ENCODE peak calls at places on chromosomes 12 and 14, in ten cellular contexts. Y is HCT116, O is body of pancreas, N is stomach, B is heart left ventricle, Z is NB4, U is ovary, Q is adrenal gland, L is A549, X is uterus. M is an unnamed sample.

GRCh38 chr12:110641512-110641911 is 27.6 kb downstream of the TCTN1 start:
- DNase-seq in Y (no peak), O (no peak), N (no peak), B (peak; percentile 67), Z (peak; percentile 91), U (peak; percentile 28), Q (no peak), L (no peak), X (peak; percentile 47), M (no peak)

GRCh38 chr12:68538722-68539614 is 71.7 kb upstream of the RAP1B start:
- DNase-seq in Y (no peak), O (peak; percentile 21), N (peak; percentile 33), B (peak; percentile 76), Z (peak; percentile 92), U (peak; percentile 51), Q (peak; percentile 51), L (no peak), X (peak; percentile 68), M (no peak)

GRCh38 chr12:93601591-93601990 is 29.1 kb downstream of the SOCS2 start:
- DNase-seq in Y (no peak), O (no peak), N (no peak), B (no peak), Z (no peak), U (no peak), Q (no peak), L (no peak), X (no peak), M (no peak)

GRCh38 chr12:19970826-19971225 is 397.5 kb upstream of the PDE3A start:
- DNase-seq in Y (no peak), O (no peak), N (no peak), B (no peak), Z (no peak), U (no peak), Q (no peak), L (no peak), X (no peak), M (no peak)

GRCh38 chr14:89202413-89202812 is 214.6 kb downstream of the FOXN3 start:
- DNase-seq in Y (no peak), O (no peak), N (no peak), B (no peak), Z (peak; percentile 28), U (no peak), Q (no peak), L (no peak), X (no peak), M (no peak)

GRCh38 chr14:80988742-80989429 is 33.5 kb downstream of the TSHR start:
- DNase-seq in Y (no peak), O (no peak), N (no peak), B (no peak), Z (peak; percentile 51), U (no peak), Q (no peak), L (no peak), X (no peak), M (no peak)

GRCh38 chr14:23005451-23005850 is 4.5 kb downstream of the C14orf93 start:
- DNase-seq in Y (no peak), O (no peak), N (no peak), B (no peak), Z (no peak), U (no peak), Q (no peak), L (no peak), X (no peak), M (no peak)

GRCh38 chr12:21614510-21614909 is 9.9 kb upstream of the GYS2 start:
- DNase-seq in Y (no peak), O (no peak), N (no peak), B (no peak), Z (peak; percentile 52), U (no peak), Q (no peak), L (no peak), X (no peak), M (no peak)

GRCh38 chr14:23183479-23183878 is at the start of gene SLC7A8:
- DNase-seq in Y (peak; percentile 7), O (peak; percentile 72), N (peak; percentile 71), B (peak; percentile 71), Z (no peak), U (peak; percentile 93), Q (peak; percentile 38), L (no peak), X (peak; percentile 94), M (peak; percentile 79)

GRCh38 chr12:27934278-27934677 is 38.3 kb downstream of the PTHLH start:
- DNase-seq in Y (no peak), O (no peak), N (no peak), B (no peak), Z (no peak), U (no peak), Q (no peak), L (no peak), X (no peak), M (no peak)

GRCh38 chr14:74531467-74531866 is 37.9 kb downstream of the ISCA2 start:
- DNase-seq in Y (peak; percentile 63), O (no peak), N (peak; percentile 28), B (peak; percentile 69), Z (peak; percentile 35), U (no peak), Q (peak; percentile 51), L (peak; percentile 58), X (no peak), M (no peak)
- TF ChIP-seq CTCF in Y (peak; percentile 73), O (no peak), N (no peak), B (peak; percentile 33), Z (no peak), U (no peak), Q (peak; percentile 34), L (no peak), X (no peak), M (peak; percentile 15)

GRCh38 chr12:95164656-95165055 is 52.6 kb downstream of the FGD6 start:
- DNase-seq in Y (no peak), O (no peak), N (no peak), B (no peak), Z (no peak), U (no peak), Q (no peak), L (no peak), X (no peak), M (no peak)

GRCh38 chr12:95173392-95174251 is 43.6 kb downstream of the FGD6 start:
- DNase-seq in Y (no peak), O (peak; percentile 90), N (peak; percentile 65), B (peak; percentile 71), Z (no peak), U (peak; percentile 86), Q (peak; percentile 91), L (peak; percentile 90), X (peak; percentile 86), M (peak; percentile 49)

GRCh38 chr12:95168746-95169145 is 48.5 kb downstream of the FGD6 start:
- DNase-seq in Y (no peak), O (no peak), N (no peak), B (no peak), Z (no peak), U (no peak), Q (no peak), L (no peak), X (no peak), M (no peak)

GRCh38 chr12:95169368-95169767 is 47.9 kb downstream of the FGD6 start:
- DNase-seq in Y (peak; percentile 62), O (peak; percentile 36), N (peak; percentile 33), B (no peak), Z (peak; percentile 37), U (no peak), Q (peak; percentile 49), L (peak; percentile 89), X (no peak), M (no peak)
- TF ChIP-seq POLR2A in Y (no peak), O (no peak), N (no peak), B (no peak), Z (no peak), U (no peak), Q (no peak), L (no peak), X (no peak), M (no peak)

DNA sequence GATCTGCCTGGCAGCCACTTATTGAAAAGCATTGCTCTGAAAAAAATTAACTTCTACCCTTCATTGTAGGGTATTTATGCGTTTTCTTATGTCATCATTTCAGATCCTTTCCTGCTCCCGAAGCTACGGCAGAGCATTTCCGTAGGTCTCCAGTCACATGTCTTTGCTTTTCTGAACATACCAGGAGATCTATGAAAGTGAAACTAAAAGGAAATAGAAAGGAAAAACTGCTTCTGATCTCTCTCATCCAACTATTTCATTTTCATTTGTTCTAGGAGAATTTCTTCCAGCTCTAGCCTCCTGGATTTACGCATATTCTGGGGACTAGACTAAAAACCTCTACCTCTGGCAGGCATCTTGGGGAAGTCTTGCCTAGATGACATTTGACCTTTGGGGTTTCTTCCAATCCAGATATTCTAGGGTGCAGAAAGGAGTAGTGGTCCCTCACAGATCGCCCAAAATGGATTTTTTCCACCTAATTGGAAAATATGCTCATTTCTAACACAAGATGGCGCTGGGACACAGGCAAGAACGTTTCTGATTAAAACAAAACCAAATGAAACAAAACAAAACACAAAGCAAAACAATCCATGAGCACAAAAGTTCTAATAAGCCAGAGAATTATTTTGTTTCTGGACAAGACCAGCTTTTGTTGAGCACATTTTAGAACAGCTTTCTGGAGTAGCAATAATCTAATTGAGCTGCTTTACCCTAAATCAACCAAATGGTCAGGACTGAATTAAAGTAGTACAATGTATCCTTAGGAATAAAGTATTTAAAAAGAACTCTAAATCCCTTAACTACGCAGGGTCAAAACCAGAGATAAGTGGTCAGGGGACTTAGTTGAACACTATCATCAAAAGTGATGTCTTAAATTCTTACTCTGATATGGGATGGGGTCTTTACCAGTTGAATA is 12.2 kb upstream of the PARP11 start:
- DNase-seq in Y (peak; percentile 8), O (peak; percentile 18), N (no peak), B (no peak), Z (peak; percentile 59), U (peak; percentile 46), Q (no peak), L (peak; percentile 40), X (peak; percentile 33), M (peak; percentile 20)
- H3K4me3 ChIP-seq in Y (no peak overlapping the region), O (no peak overlapping the region), N (peak overlapping the region; percentile 19), B (peak overlapping the region; percentile 38), Z (no peak overlapping the region), U (peak overlapping the region; percentile 43), Q (no peak overlapping the region), L (no peak overlapping the region), X (peak overlapping the region; percentile 37), M (no peak overlapping the region)

GRCh38 chr14:70907996-70908917 is 998 bp downstream of the PCNX1 start:
- DNase-seq in Y (no peak), O (peak; percentile 64), N (peak; percentile 42), B (peak; percentile 80), Z (peak; percentile 53), U (peak; percentile 74), Q (peak; percentile 93), L (peak; percentile 39), X (peak; percentile 49), M (peak; percentile 45)

GRCh38 chr14:70908918-70909641 is 1.8 kb downstream of the PCNX1 start:
- DNase-seq in Y (no peak), O (no peak), N (no peak), B (no peak), Z (no peak), U (no peak), Q (no peak), L (no peak), X (no peak), M (no peak)

GRCh38 chr14:70905316-70905715 is 1.9 kb upstream of the PCNX1 start:
- DNase-seq in Y (no peak), O (peak; percentile 36), N (no peak), B (peak; percentile 79), Z (no peak), U (peak; percentile 67), Q (peak; percentile 41), L (no peak), X (peak; percentile 22), M (no peak)

GRCh38 chr14:70906785-70907171 is 481 bp upstream of the PCNX1 start:
- DNase-seq in Y (no peak), O (no peak), N (no peak), B (no peak), Z (no peak), U (no peak), Q (peak; percentile 22), L (no peak), X (no peak), M (peak; percentile 8)

GRCh38 chr14:70907172-70907995 is at the start of gene PCNX1:
- DNase-seq in Y (peak; percentile 46), O (peak; percentile 92), N (peak; percentile 88), B (peak; percentile 94), Z (peak; percentile 92), U (peak; percentile 92), Q (peak; percentile 90), L (peak; percentile 85), X (peak; percentile 88), M (peak; percentile 84)
- TF ChIP-seq CTCF in Y (peak; percentile 50), O (peak; percentile 94), N (no peak), B (peak; percentile 87), Z (peak; percentile 59), U (peak; percentile 95), Q (peak; percentile 59), L (peak; percentile 89), X (peak; percentile 91), M (peak; percentile 92)